ENCODE peak calls at places on chromosomes 12 and 14, in six cellular contexts. C is left ventricle myocardium inferior, E is uterus, O is K562, R is stomach, V is GM23338. B is an unnamed sample.
A peak's percentile ranks its signal among the peaks of the same experiment; 100 is the strongest.

GRCh38 chr12:100826323-100826722 is 31.7 kb downstream of the ANO4 start:
- DNase-seq in C (peak; percentile 15), E (peak; percentile 15), O (peak; percentile 31), R (peak; percentile 25), V (peak; percentile 81), B (no peak)

GRCh38 chr12:106211973-106212372 is 35.8 kb downstream of the CKAP4 start:
- DNase-seq in C (no peak), E (no peak), O (no peak), R (no peak), V (no peak), B (no peak)

GRCh38 chr12:105644770-105645169 is 314.3 kb downstream of the C12orf75 start:
- DNase-seq in C (no peak), E (no peak), O (no peak), R (no peak), V (no peak), B (no peak)

GRCh38 chr12:54164402-54165145 is 24.2 kb downstream of the SMUG1 start:
- DNase-seq in C (no peak), E (no peak), O (no peak), R (no peak), V (peak; percentile 52), B (no peak)

GRCh38 chr12:29187756-29188155 is 38.7 kb downstream of the FAR2 start:
- DNase-seq in C (no peak), E (no peak), O (no peak), R (no peak), V (no peak), B (no peak)

GRCh38 chr12:55850893-55851292 is 8.2 kb upstream of the MMP19 start:
- DNase-seq in C (no peak), E (no peak), O (no peak), R (no peak), V (no peak), B (no peak)

GRCh38 chr12:75389061-75389460 is 1.8 kb upstream of the GLIPR1L2 start:
- DNase-seq in C (no peak), E (no peak), O (no peak), R (no peak), V (no peak), B (no peak)

GRCh38 chr12:101782544-101782855 is 43.2 kb upstream of the SYCP3 start:
- DNase-seq in C (no peak), E (no peak), O (no peak), R (no peak), V (no peak), B (no peak)

GRCh38 chr14:62546862-62547474 is 498.3 kb downstream of the KCNH5 start:
- DNase-seq in C (no peak), E (no peak), O (no peak), R (no peak), V (no peak), B (no peak)

GRCh38 chr12:124599074-124599999 is 31.9 kb upstream of the NCOR2 start:
- DNase-seq in C (no peak), E (no peak), O (no peak), R (no peak), V (no peak), B (no peak)

GRCh38 chr14:99080306-99080705 is 191.7 kb downstream of the BCL11B start:
- DNase-seq in C (no peak), E (no peak), O (no peak), R (no peak), V (no peak), B (no peak)

GRCh38 chr14:35687335-35687939 is 121.7 kb downstream of the RALGAPA1 start:
- DNase-seq in C (no peak), E (no peak), O (peak; percentile 20), R (no peak), V (peak; percentile 77), B (no peak)

GRCh38 chr14:56524971-56525677 is 54.5 kb upstream of the TMEM260 start:
- DNase-seq in C (no peak), E (no peak), O (no peak), R (no peak), V (peak; percentile 57), B (no peak)

GRCh38 chr14:58428011-58428807 is 690 bp downstream of the KIAA0586 start:
- DNase-seq in C (no peak), E (no peak), O (peak; percentile 24), R (no peak), V (peak; percentile 53), B (no peak)

GRCh38 chr12:44835641-44836379 is 40.3 kb downstream of the NELL2 start:
- DNase-seq in C (no peak), E (no peak), O (no peak), R (no peak), V (no peak), B (no peak)

GRCh38 chr12:123119808-123120207 is 31.1 kb downstream of the PITPNM2 start:
- DNase-seq in C (no peak), E (no peak), O (no peak), R (no peak), V (no peak), B (no peak)

GRCh38 chr12:3076730-3077571 is at the start of gene TSPAN9:
- DNase-seq in C (peak; percentile 82), E (peak; percentile 72), O (peak; percentile 90), R (peak; percentile 87), V (peak; percentile 76), B (peak; percentile 93)

GRCh38 chr12:124725099-124725498 is 138.6 kb downstream of the SCARB1 start:
- DNase-seq in C (no peak), E (no peak), O (no peak), R (no peak), V (no peak), B (no peak)

GRCh38 chr14:34050606-34051005 is 99.7 kb upstream of the EGLN3 start:
- DNase-seq in C (no peak), E (no peak), O (no peak), R (no peak), V (no peak), B (no peak)

GRCh38 chr14:99120147-99121026 is 151.6 kb downstream of the BCL11B start:
- DNase-seq in C (no peak), E (no peak), O (no peak), R (peak; percentile 8), V (no peak), B (no peak)

GRCh38 chr14:66435683-66436082 is 50.5 kb upstream of the CCDC196 start:
- DNase-seq in C (no peak), E (no peak), O (no peak), R (no peak), V (no peak), B (no peak)

GRCh38 chr14:29927596-29928341 is at the start of gene PRKD1:
- DNase-seq in C (peak; percentile 63), E (peak; percentile 62), O (peak; percentile 70), R (peak; percentile 65), V (peak; percentile 73), B (peak; percentile 93)

GRCh38 chr12:1527789-1528188 is 66.6 kb downstream of the FBXL14 start:
- DNase-seq in C (no peak), E (no peak), O (no peak), R (no peak), V (no peak), B (no peak)

GRCh38 chr12:66776974-66777373 is 98.1 kb upstream of the GRIP1 start:
- DNase-seq in C (no peak), E (no peak), O (no peak), R (no peak), V (no peak), B (no peak)

GRCh38 chr12:124481772-124482566 is 85.4 kb downstream of the NCOR2 start:
- DNase-seq in C (no peak), E (no peak), O (no peak), R (no peak), V (no peak), B (no peak)

GRCh38 chr12:83122623-83122934 is 435.9 kb downstream of the TMTC2 start:
- DNase-seq in C (no peak), E (no peak), O (no peak), R (no peak), V (no peak), B (no peak)

GRCh38 chr14:22656226-22656625 is 12.1 kb upstream of the OR6J1 start:
- DNase-seq in C (no peak), E (no peak), O (no peak), R (no peak), V (no peak), B (no peak)

GRCh38 chr14:22656945-22657711 is 13.0 kb upstream of the OR6J1 start:
- DNase-seq in C (no peak), E (no peak), O (no peak), R (no peak), V (no peak), B (peak; percentile 25)

GRCh38 chr14:22658951-22659350 is 14.8 kb upstream of the OR6J1 start:
- DNase-seq in C (no peak), E (no peak), O (no peak), R (no peak), V (no peak), B (no peak)

GRCh38 chr14:22660654-22661053 is 16.5 kb upstream of the OR6J1 start:
- DNase-seq in C (no peak), E (no peak), O (no peak), R (no peak), V (no peak), B (no peak)

GRCh38 chr14:22657861-22658260 is 13.7 kb upstream of the OR6J1 start:
- DNase-seq in C (no peak), E (no peak), O (no peak), R (no peak), V (peak; percentile 17), B (no peak)
- TF ChIP-seq CTCF in C (peak; percentile 52), E (no peak), O (peak; percentile 58), R (no peak), V (peak; percentile 46), B (peak; percentile 33)

DNA sequence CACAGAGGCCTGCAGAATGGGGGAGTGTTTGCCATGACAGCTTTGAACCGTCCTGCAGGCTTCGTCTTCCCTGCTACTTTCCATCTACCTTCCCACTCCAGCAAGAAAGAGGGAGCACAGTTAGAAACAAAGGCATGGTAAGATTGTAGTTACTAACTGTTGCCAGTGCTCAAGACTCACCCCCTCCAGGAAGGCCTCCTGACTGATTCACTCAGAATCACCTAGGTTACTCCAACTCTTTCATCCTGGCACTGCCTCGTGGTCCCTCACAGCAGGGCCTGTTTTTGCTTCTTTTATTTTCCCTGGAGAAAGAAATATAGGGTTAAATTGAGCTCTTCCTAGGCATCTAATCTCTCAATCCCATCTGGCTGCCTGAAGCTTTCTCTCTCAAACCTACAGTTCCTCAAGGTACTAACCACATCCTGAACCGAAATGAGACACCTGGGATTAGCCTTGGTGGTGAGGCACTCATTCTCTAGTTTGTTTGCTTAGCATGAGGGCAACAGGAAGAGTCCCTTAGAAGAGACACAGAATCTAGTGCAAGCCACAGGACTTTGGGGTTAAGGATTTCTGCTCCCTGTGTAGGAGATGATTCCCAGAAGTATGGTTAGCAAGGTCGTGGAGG is 7.8 kb downstream of the GALNT6 start:
- DNase-seq in C (no peak), E (no peak), O (no peak), R (no peak), V (no peak), B (no peak)
- H3K4me1 ChIP-seq in C (peaks cover 4% of the 10 kb centered on the region), E (no peaks in the 10 kb centered on the region), O (peaks cover 12% of the 10 kb centered on the region), R (peaks cover 9% of the 10 kb centered on the region), V (peaks cover 38% of the 10 kb centered on the region), B (no peaks in the 10 kb centered on the region)

DNA sequence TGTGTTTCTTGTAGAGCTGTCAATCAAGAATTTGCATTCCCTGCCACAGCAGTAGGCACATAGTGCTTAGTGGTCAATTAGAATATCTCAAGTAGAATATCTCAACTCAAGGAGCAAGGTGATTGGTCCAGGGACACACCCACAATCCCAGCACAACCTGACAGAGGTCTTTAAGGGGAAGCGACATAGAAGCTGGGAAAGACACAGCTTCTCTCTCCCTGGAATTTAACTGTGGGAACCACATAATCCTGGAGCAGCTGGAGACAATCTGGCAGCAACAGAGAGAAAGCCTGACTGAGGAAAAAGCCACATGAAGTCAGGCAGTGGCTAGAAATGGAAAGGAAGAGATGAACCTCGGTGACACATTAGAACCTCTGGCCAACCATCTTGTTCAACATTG is 85.7 kb upstream of the LMO3 start:
- DNase-seq in C (no peak), E (no peak), O (no peak), R (no peak), V (peak; percentile 6), B (no peak)
- H3K4me3 ChIP-seq in C (no peak overlapping the region), E (no peak overlapping the region), O (no peak overlapping the region), R (no peak overlapping the region), V (no peak overlapping the region), B (no peak overlapping the region)

GRCh38 chr14:19878029-19878642 is 3.2 kb downstream of the OR4K2 start:
- DNase-seq in C (no peak), E (no peak), O (peak; percentile 15), R (no peak), V (peak; percentile 58), B (no peak)
- TF ChIP-seq CTCF in C (peak; percentile 47), E (no peak), O (no peak), R (no peak), V (peak; percentile 97), B (peak; percentile 33)